ENCODE peak calls at places on chromosome 3, in four cellular contexts. M is PC-3; O is naive thymus-derived CD4-positive, alpha-beta T cell; B is stomach. S is an unnamed sample. For H3K4me1, the result is how much of the 10 kb centered on the place peaks cover.

GRCh38 chr3:183249006-183249718 is 3.9 kb upstream of the B3GNT5 start:
- DNase-seq in B (no peak), O (no peak), M (no peak), S (no peak)

GRCh38 chr3:100891827-100892226 is 101.4 kb downstream of the ABI3BP start:
- DNase-seq in M (peak), O (no peak), B (no peak), S (no peak)

GRCh38 chr3:72818092-72818721 is 30.0 kb downstream of the SHQ1 start:
- DNase-seq in O (no peak), B (no peak), M (peak), S (peak)

GRCh38 chr3:54488297-54488696 is 365.9 kb downstream of the CACNA2D3 start:
- DNase-seq in O (no peak), M (no peak), B (no peak), S (no peak)

GRCh38 chr3:143056372-143056771 is 55.0 kb downstream of the U2SURP start:
- DNase-seq in M (no peak), O (no peak), B (no peak), S (no peak)

GRCh38 chr3:17078885-17079465 is 194.2 kb downstream of the PLCL2 start:
- DNase-seq in O (no peak), B (no peak), M (no peak), S (no peak)

GRCh38 chr3:169218314-169218983 is 445.1 kb downstream of the MECOM start:
- DNase-seq in O (no peak), M (peak), B (peak), S (no peak)

GRCh38 chr3:106533761-106534160 is 664.9 kb upstream of the CBLB start:
- DNase-seq in B (no peak), M (no peak), O (no peak), S (no peak)

GRCh38 chr3:177934001-177934891 is 602.0 kb upstream of the KCNMB2 start:
- DNase-seq in O (no peak), B (no peak), M (peak), S (no peak)

GRCh38 chr3:9569054-9569453 is 15.4 kb upstream of the LHFPL4 start:
- DNase-seq in M (peak), O (no peak), B (no peak), S (no peak)
- H3K4me1 ChIP-seq in M (under half), O (under half), B (under half), S (under half)

GRCh38 chr3:140955645-140956044 is 14.0 kb downstream of the SLC25A36 start:
- DNase-seq in M (no peak), B (no peak), O (no peak), S (no peak)
- H3K4me1 ChIP-seq in M (under half), B (under half), O (under half), S (under half)

GRCh38 chr3:5190147-5190791 is 2.8 kb downstream of the EDEM1 start:
- DNase-seq in B (no peak), O (no peak), M (no peak), S (no peak)
- H3K4me1 ChIP-seq in B (half or more), O (under half), M (half or more), S (under half)

GRCh38 chr3:45124379-45124778 is 21.8 kb downstream of the CDCP1 start:
- DNase-seq in O (no peak), B (no peak), M (peak), S (peak)

GRCh38 chr3:45126730-45127129 is 19.4 kb downstream of the CDCP1 start:
- DNase-seq in O (no peak), M (peak), B (no peak), S (no peak)

GRCh38 chr3:45125550-45126026 is 20.6 kb downstream of the CDCP1 start:
- DNase-seq in O (no peak), M (peak), B (peak), S (no peak)

GRCh38 chr3:45123841-45124269 is 22.3 kb downstream of the CDCP1 start:
- DNase-seq in M (peak), O (no peak), B (no peak), S (peak)

GRCh38 chr3:45124956-45125355 is 21.2 kb downstream of the CDCP1 start:
- DNase-seq in O (no peak), M (no peak), B (no peak), S (no peak)
- H3K4me1 ChIP-seq in O (under half), M (half or more), B (under half), S (under half)